ENCODE peak calls at places on chromosomes 12 and 14, in nine cellular contexts. A is NCI-H2171; E is H54; B is amygdala; J is GM10248; C is GM13976; P is activated naive CD4-positive, alpha-beta T cell treated with anti-CD3 and anti-CD28 coated beads, Interleukin-2, amount 50 U/mL, for 72 hours; Z is Ammon's horn; O is heart right ventricle. W is an unnamed sample.

GRCh38 chr12:29589852-29590251 is 92.4 kb upstream of the OVCH1 start:
- DNase-seq in B (no peak), A (no peak), E (no peak), Z (no peak), J (no peak), O (no peak), C (no peak), P (no peak), W (no peak)

GRCh38 chr12:86122846-86123468 is 133.2 kb downstream of the MGAT4C start:
- DNase-seq in Z (no peak), E (no peak), B (no peak), J (no peak), A (no peak), O (no peak), P (no peak), C (no peak), W (no peak)

GRCh38 chr14:54191846-54192245 is 205.0 kb upstream of the CDKN3 start:
- DNase-seq in P (no peak), A (no peak), Z (no peak), E (no peak), C (no peak), B (no peak), O (no peak), J (no peak), W (no peak)

GRCh38 chr14:85527006-85527405 is 2.9 kb upstream of the FLRT2 start:
- DNase-seq in E (no peak), O (no peak), C (no peak), Z (no peak), A (no peak), B (no peak), P (no peak), J (no peak), W (no peak)

GRCh38 chr12:121933522-121934317 is 15.3 kb downstream of the CFAP251 start:
- DNase-seq in Z (no peak), A (no peak), C (no peak), E (no peak), J (no peak), B (no peak), O (no peak), P (no peak), W (no peak)

GRCh38 chr12:110816761-110817160 is 30.0 kb upstream of the CCDC63 start:
- DNase-seq in O (no peak), A (no peak), B (no peak), C (no peak), P (no peak), E (no peak), J (no peak), Z (no peak), W (no peak)

GRCh38 chr14:21525995-21526671 is at the start of gene SALL2:
- DNase-seq in O (peak), Z (peak), J (peak), A (peak), P (peak), C (peak), B (peak), E (peak), W (peak)

GRCh38 chr12:85662209-85662607 is 174.0 kb downstream of the RASSF9 start:
- DNase-seq in Z (no peak), C (no peak), A (no peak), B (no peak), J (no peak), E (no peak), P (no peak), O (no peak), W (no peak)

GRCh38 chr14:89699076-89699475 is 255.5 kb downstream of the EFCAB11 start:
- DNase-seq in A (no peak), B (no peak), C (no peak), E (no peak), O (no peak), Z (no peak), P (no peak), J (no peak), W (no peak)

GRCh38 chr12:119417440-119417839 is 82.9 kb downstream of the CCDC60 start:
- DNase-seq in B (no peak), E (no peak), C (no peak), O (no peak), P (no peak), A (no peak), Z (no peak), J (no peak), W (no peak)

GRCh38 chr14:71371711-71372396 is 464.6 kb downstream of the PCNX1 start:
- DNase-seq in C (peak), B (no peak), A (no peak), P (no peak), O (no peak), J (peak), E (peak), Z (no peak), W (no peak)

GRCh38 chr12:96400631-96401060 is 407 bp upstream of the CDK17 start:
- DNase-seq in J (no peak), P (no peak), Z (no peak), E (no peak), B (peak), C (peak), O (no peak), A (no peak), W (no peak)

GRCh38 chr14:23727566-23728335 is 91.6 kb downstream of the DHRS2 start:
- DNase-seq in Z (peak), A (no peak), J (peak), O (no peak), E (peak), P (no peak), B (no peak), C (peak), W (no peak)

GRCh38 chr12:12181516-12181915 is 85.3 kb downstream of the LRP6 start:
- DNase-seq in P (no peak), E (no peak), J (no peak), O (no peak), B (no peak), A (no peak), C (no peak), Z (no peak), W (no peak)

GRCh38 chr12:125111403-125111802 is 46.2 kb downstream of the AACS start:
- DNase-seq in A (no peak), Z (no peak), P (no peak), E (no peak), O (no peak), C (no peak), J (no peak), B (no peak), W (no peak)

GRCh38 chr12:47023311-47023710 is 56.1 kb upstream of the PCED1B start:
- DNase-seq in O (no peak), C (no peak), Z (no peak), E (no peak), P (no peak), A (no peak), B (no peak), J (no peak), W (no peak)

GRCh38 chr12:15634010-15634676 is 155.0 kb downstream of the EPS8 start:
- DNase-seq in P (no peak), E (no peak), Z (no peak), A (no peak), B (no peak), C (no peak), J (no peak), O (no peak), W (no peak)

GRCh38 chr12:65999564-66000280 is 130.8 kb downstream of the LLPH start:
- DNase-seq in E (peak), J (no peak), P (no peak), A (no peak), Z (no peak), O (no peak), B (no peak), C (no peak), W (no peak)

GRCh38 chr12:2944401-2945047 is 14.7 kb upstream of the TEAD4 start:
- DNase-seq in C (peak), J (peak), O (peak), A (peak), Z (peak), E (no peak), P (peak), B (peak), W (no peak)

GRCh38 chr12:15794836-15795235 is 5.6 kb upstream of the EPS8 start:
- DNase-seq in E (no peak), Z (no peak), J (no peak), O (no peak), B (no peak), P (no peak), A (no peak), C (no peak), W (no peak)

GRCh38 chr14:105046891-105047282 is 18.3 kb downstream of the GPR132 start:
- DNase-seq in E (no peak), A (no peak), O (no peak), C (no peak), Z (no peak), J (peak), B (no peak), P (no peak), W (no peak)

GRCh38 chr12:115227137-115227615 is 543.2 kb upstream of the TBX3 start:
- DNase-seq in A (no peak), C (no peak), E (peak), J (no peak), P (no peak), Z (no peak), B (no peak), O (peak), W (no peak)

GRCh38 chr14:51208982-51209381 is 31.1 kb upstream of the TMX1 start:
- DNase-seq in J (no peak), A (peak), E (no peak), P (no peak), B (no peak), O (no peak), C (no peak), Z (no peak), W (no peak)

GRCh38 chr12:82783456-82783855 is 96.8 kb downstream of the TMTC2 start:
- DNase-seq in J (no peak), C (no peak), Z (no peak), A (no peak), B (no peak), E (no peak), P (no peak), O (no peak), W (no peak)

GRCh38 chr14:57199911-57200310 is 68.8 kb downstream of the EXOC5 start:
- DNase-seq in O (no peak), Z (no peak), E (no peak), C (no peak), P (no peak), A (no peak), J (no peak), B (no peak), W (no peak)

GRCh38 chr14:32329146-32329545 is at the start of gene AKAP6:
- DNase-seq in B (peak), E (no peak), A (no peak), C (no peak), J (no peak), Z (peak), O (no peak), P (no peak), W (peak)

GRCh38 chr14:95056476-95056875 is 100.9 kb downstream of the DICER1 start:
- DNase-seq in J (no peak), B (no peak), A (no peak), P (no peak), C (no peak), O (no peak), E (no peak), Z (no peak), W (no peak)